ENCODE peak calls at places on chromosomes 6 and 20, in nine cellular contexts. H is hepatocyte, F is heart right ventricle, P is breast epithelium, J is tibial artery, Q is stomach, X is astrocyte, S is prostate gland, U is Panc1. E is an unnamed sample.

GRCh38 chr6:94680672-94681212 is 896.6 kb upstream of the MANEA start:
- DNase-seq in H (no peak), S (no peak), U (no peak), X (no peak), P (no peak), F (no peak), J (no peak), Q (no peak), E (no peak)

GRCh38 chr6:117956386-117956785 is 49.3 kb downstream of the SLC35F1 start:
- DNase-seq in H (no peak), F (no peak), J (no peak), S (no peak), U (no peak), Q (no peak), P (no peak), X (peak; percentile 45), E (no peak)

GRCh38 chr6:25872804-25873203 is 1.2 kb downstream of the SLC17A3 start:
- DNase-seq in J (no peak), Q (no peak), S (no peak), H (no peak), X (no peak), F (no peak), U (no peak), P (no peak), E (no peak)

GRCh38 chr6:29447670-29448069 is 8.6 kb downstream of the OR10C1 start:
- DNase-seq in X (no peak), P (no peak), J (no peak), F (no peak), Q (no peak), S (no peak), U (no peak), H (no peak), E (no peak)

GRCh38 chr20:18973499-18974173 is 160.1 kb downstream of the SCP2D1 start:
- DNase-seq in F (peak; percentile 29), X (no peak), H (no peak), U (no peak), Q (no peak), P (no peak), S (no peak), J (peak; percentile 87), E (no peak)

GRCh38 chr20:44805991-44806729 is 4.2 kb downstream of the RIMS4 start:
- DNase-seq in S (no peak), P (no peak), F (no peak), X (peak; percentile 19), J (peak; percentile 84), U (no peak), Q (no peak), H (peak; percentile 72), E (no peak)

GRCh38 chr6:100549406-100550167 is 84.9 kb upstream of the SIM1 start:
- DNase-seq in J (no peak), F (no peak), Q (no peak), P (no peak), U (no peak), X (peak; percentile 86), S (no peak), H (no peak), E (no peak)

GRCh38 chr6:65927141-65927540 is 220.1 kb upstream of the EYS start:
- DNase-seq in P (no peak), U (no peak), H (no peak), S (no peak), J (no peak), Q (no peak), X (no peak), F (no peak), E (no peak)

GRCh38 chr6:22804620-22805271 is 235.4 kb downstream of the HDGFL1 start:
- DNase-seq in F (no peak), Q (no peak), P (no peak), U (no peak), S (no peak), X (no peak), H (no peak), J (no peak), E (no peak)

GRCh38 chr6:158808442-158808833 is 10.7 kb downstream of the EZR start:
- DNase-seq in X (no peak), S (peak; percentile 91), Q (peak; percentile 34), P (no peak), H (no peak), F (no peak), J (no peak), U (no peak), E (no peak)

GRCh38 chr6:22583927-22584326 is 14.6 kb downstream of the HDGFL1 start:
- DNase-seq in U (no peak), J (no peak), H (no peak), P (no peak), S (no peak), Q (no peak), F (no peak), X (no peak), E (no peak)

GRCh38 chr6:73951186-73951585 is 255.2 kb downstream of the CD109 start:
- DNase-seq in Q (no peak), X (no peak), J (no peak), F (no peak), H (no peak), S (no peak), U (no peak), P (no peak), E (no peak)

DNA sequence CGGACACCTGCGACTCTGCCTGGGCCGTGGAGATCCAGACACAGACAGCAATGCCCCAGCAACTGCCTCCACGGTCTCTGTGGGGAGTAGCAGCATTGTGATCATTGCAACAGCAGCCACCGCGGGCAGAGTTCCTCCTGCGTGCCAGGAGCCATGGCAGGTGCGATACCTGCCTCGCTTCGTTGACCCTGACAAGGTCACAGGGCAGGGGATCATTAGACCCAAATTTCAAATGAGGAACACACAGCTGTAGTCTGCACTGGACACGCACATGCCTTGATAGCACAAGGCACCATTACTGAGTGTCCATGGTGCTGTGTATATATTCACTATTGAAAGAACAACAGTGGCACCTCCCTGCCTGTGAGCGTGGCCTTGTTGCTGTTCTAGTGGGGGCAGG is 60.0 kb upstream of the RPS6KA2 start:
- DNase-seq in Q (no peak), P (no peak), F (no peak), J (no peak), U (no peak), X (no peak), H (no peak), S (no peak), E (no peak)
- H3K27ac ChIP-seq in Q (no peak overlapping the region), P (no peak overlapping the region), F (no peak overlapping the region), J (no peak overlapping the region), U (no peak overlapping the region), X (no peak overlapping the region), H (no peak overlapping the region), S (no peak overlapping the region), E (no peak overlapping the region)

GRCh38 chr6:111769365-111770127 is 103.7 kb downstream of the FYN start:
- DNase-seq in S (no peak), P (no peak), U (no peak), H (no peak), J (no peak), Q (no peak), F (no peak), X (no peak), E (no peak)

GRCh38 chr6:111772274-111772780 is 100.9 kb downstream of the FYN start:
- DNase-seq in H (no peak), J (no peak), U (no peak), S (no peak), F (no peak), X (no peak), Q (no peak), P (no peak), E (no peak)

GRCh38 chr6:111771084-111771411 is 102.2 kb downstream of the FYN start:
- DNase-seq in P (no peak), X (no peak), H (no peak), Q (no peak), F (no peak), J (no peak), S (no peak), U (no peak), E (no peak)

GRCh38 chr6:111770263-111771083 is 102.8 kb downstream of the FYN start:
- DNase-seq in H (no peak), J (no peak), Q (no peak), X (no peak), U (no peak), F (no peak), S (no peak), P (no peak), E (no peak)

DNA sequence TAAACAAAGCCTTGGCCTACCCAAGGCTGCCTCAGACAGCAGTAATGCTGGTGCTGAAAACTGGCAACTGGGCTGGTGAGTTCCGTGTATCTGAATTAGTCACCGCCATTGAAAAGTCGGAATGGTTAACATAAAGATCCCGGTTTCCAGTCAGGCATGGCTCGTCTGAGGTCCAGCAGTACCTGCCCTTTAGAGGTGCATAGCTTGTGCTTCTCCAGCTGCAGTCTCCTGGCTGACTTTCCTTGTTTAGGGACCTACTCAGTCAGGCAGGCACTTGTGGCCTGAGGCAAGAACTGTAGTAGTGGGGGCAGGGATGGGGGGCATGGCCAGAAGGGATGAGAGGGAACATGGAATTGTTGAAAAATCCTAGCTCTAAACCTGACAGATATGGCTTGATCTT is 101.6 kb downstream of the FYN start:
- DNase-seq in F (no peak), U (no peak), Q (no peak), P (no peak), J (no peak), X (no peak), H (no peak), S (no peak), E (no peak)
- H3K36me3 ChIP-seq in F (no peaks in the 10 kb centered on the region), U (no peaks in the 10 kb centered on the region), Q (no peaks in the 10 kb centered on the region), P (no peaks in the 10 kb centered on the region), J (no peaks in the 10 kb centered on the region), X (no peaks in the 10 kb centered on the region), H (no peaks in the 10 kb centered on the region), S (no peaks in the 10 kb centered on the region), E (peaks cover 24% of the 10 kb centered on the region)

GRCh38 chr20:4601630-4602296 is 119.9 kb upstream of the PRND start:
- DNase-seq in X (peak; percentile 27), F (peak; percentile 76), U (no peak), H (no peak), P (no peak), Q (no peak), S (no peak), J (no peak), E (no peak)
- H3K27ac ChIP-seq in X (no peak overlapping the region), F (no peak overlapping the region), U (no peak overlapping the region), H (no peak overlapping the region), P (no peak overlapping the region), Q (no peak overlapping the region), S (no peak overlapping the region), J (no peak overlapping the region), E (no peak overlapping the region)

GRCh38 chr6:149586149-149586548 is 20.0 kb downstream of the GINM1 start:
- DNase-seq in Q (no peak), H (no peak), S (no peak), F (no peak), J (no peak), U (no peak), P (no peak), X (no peak), E (no peak)

GRCh38 chr6:149581349-149581748 is 15.2 kb downstream of the GINM1 start:
- DNase-seq in S (no peak), H (no peak), P (no peak), X (no peak), U (no peak), F (no peak), Q (no peak), J (no peak), E (no peak)

GRCh38 chr6:149580880-149581279 is 14.7 kb downstream of the GINM1 start:
- DNase-seq in S (no peak), U (no peak), F (no peak), H (no peak), P (no peak), X (no peak), Q (no peak), J (no peak), E (no peak)
- H3K36me3 ChIP-seq in S (no peaks in the 10 kb centered on the region), U (no peaks in the 10 kb centered on the region), F (no peaks in the 10 kb centered on the region), H (no peaks in the 10 kb centered on the region), P (no peaks in the 10 kb centered on the region), X (peaks cover 10% of the 10 kb centered on the region), Q (peaks cover 81% of the 10 kb centered on the region), J (peaks cover 54% of the 10 kb centered on the region), E (peaks cover 55% of the 10 kb centered on the region)

E was measured in CD4-positive, CD25-positive, alpha-beta regulatory T cell.